ENCODE peak calls at places on chromosomes 1 and 21, in eight cellular contexts. G is prostate gland, D is body of pancreas, O is IMR-90, U is neural progenitor cell, A is Karpas-422, B is hepatocyte, J is left lung. P is an unnamed sample.

GRCh38 chr1:234927312-234927967 is 201.2 kb downstream of the TOMM20 start:
- DNase-seq in G (no peak), D (peak; percentile 10), O (no peak), U (no peak), A (no peak), B (no peak), J (no peak), P (no peak)

GRCh38 chr1:26959722-26960624 is at the start of gene KDF1:
- DNase-seq in G (peak; percentile 87), D (peak; percentile 92), O (no peak), U (peak; percentile 69), A (no peak), B (peak; percentile 94), J (peak; percentile 93), P (no peak)

GRCh38 chr1:39183503-39184353 is 20.8 kb upstream of the MACF1 start:
- DNase-seq in G (peak; percentile 81), D (peak; percentile 66), O (peak; percentile 74), U (no peak), A (peak; percentile 59), B (peak; percentile 89), J (no peak), P (peak; percentile 22)

GRCh38 chr1:84869750-84870149 is 23.3 kb downstream of the LPAR3 start:
- DNase-seq in G (no peak), D (no peak), O (peak; percentile 39), U (no peak), A (no peak), B (no peak), J (no peak), P (no peak)

GRCh38 chr21:17921579-17922530 is 102.7 kb upstream of the C21orf91 start:
- DNase-seq in G (peak; percentile 15), D (peak; percentile 62), O (peak; percentile 65), U (no peak), A (no peak), B (peak; percentile 38), J (no peak), P (no peak)

GRCh38 chr1:113391643-113392271 is 1.4 kb downstream of the MAGI3 start:
- DNase-seq in G (peak; percentile 43), D (peak; percentile 53), O (no peak), U (peak; percentile 21), A (no peak), B (peak; percentile 38), J (no peak), P (no peak)

GRCh38 chr21:31656199-31657095 is 3.0 kb upstream of the SOD1 start:
- DNase-seq in G (no peak), D (no peak), O (peak; percentile 47), U (no peak), A (no peak), B (no peak), J (no peak), P (no peak)

GRCh38 chr1:58895559-58896135 is 111.8 kb upstream of the JUN start:
- DNase-seq in G (no peak), D (no peak), O (peak; percentile 22), U (no peak), A (no peak), B (no peak), J (peak; percentile 78), P (no peak)

GRCh38 chr1:94382163-94382562 is 36.0 kb upstream of the ABCD3 start:
- DNase-seq in G (peak; percentile 83), D (peak; percentile 88), O (no peak), U (no peak), A (no peak), B (no peak), J (no peak), P (no peak)

GRCh38 chr1:153626929-153627796 is at the start of gene S100A13:
- DNase-seq in G (peak; percentile 43), D (peak; percentile 86), O (peak; percentile 96), U (peak; percentile 97), A (peak; percentile 97), B (peak; percentile 91), J (no peak), P (no peak)

GRCh38 chr21:31667141-31667540 is 7.6 kb downstream of the SOD1 start:
- DNase-seq in G (no peak), D (no peak), O (no peak), U (no peak), A (no peak), B (no peak), J (no peak), P (no peak)

GRCh38 chr1:109239580-109240068 is 9.7 kb upstream of the CELSR2 start:
- DNase-seq in G (no peak), D (peak; percentile 50), O (peak; percentile 46), U (peak; percentile 78), A (peak; percentile 85), B (peak; percentile 63), J (peak; percentile 23), P (no peak)

GRCh38 chr21:44891631-44892031 is 18.1 kb upstream of the PTTG1IP start:
- DNase-seq in G (no peak), D (no peak), O (no peak), U (no peak), A (no peak), B (no peak), J (peak; percentile 78), P (no peak)

GRCh38 chr1:87331319-87332269 is 2.9 kb downstream of the LMO4 start:
- DNase-seq in G (peak; percentile 79), D (peak; percentile 79), O (peak; percentile 60), U (peak; percentile 92), A (peak; percentile 59), B (peak; percentile 87), J (peak; percentile 94), P (no peak)

GRCh38 chr1:222288056-222288455 is 259.8 kb downstream of the HHIPL2 start:
- DNase-seq in G (no peak), D (no peak), O (peak; percentile 45), U (no peak), A (peak; percentile 51), B (peak; percentile 43), J (no peak), P (no peak)

GRCh38 chr1:43270421-43271095 is 775 bp downstream of the TMEM125 start:
- DNase-seq in G (peak; percentile 86), D (peak; percentile 96), O (no peak), U (peak; percentile 69), A (no peak), B (peak; percentile 91), J (peak; percentile 90), P (no peak)

GRCh38 chr1:40930174-40930573 is 49.3 kb upstream of the CTPS1 start:
- DNase-seq in G (peak; percentile 77), D (peak; percentile 82), O (no peak), U (no peak), A (no peak), B (no peak), J (no peak), P (no peak)

GRCh38 chr1:154483941-154484803 is 17.8 kb upstream of the TDRD10 start:
- DNase-seq in G (no peak), D (peak; percentile 52), O (peak; percentile 86), U (no peak), A (no peak), B (peak; percentile 28), J (peak; percentile 75), P (no peak)

GRCh38 chr1:245671966-245672767 is 517.4 kb downstream of the KIF26B start:
- DNase-seq in G (no peak), D (no peak), O (no peak), U (no peak), A (peak; percentile 55), B (no peak), J (no peak), P (no peak)

GRCh38 chr1:5559078-5559477 is 433.1 kb downstream of the NPHP4 start:
- DNase-seq in G (no peak), D (no peak), O (no peak), U (no peak), A (no peak), B (no peak), J (no peak), P (no peak)

GRCh38 chr1:177914603-177915002 is 55.3 kb downstream of the SEC16B start:
- DNase-seq in G (no peak), D (no peak), O (peak; percentile 41), U (no peak), A (no peak), B (no peak), J (no peak), P (no peak)

GRCh38 chr1:29002792-29003191 is 88.4 kb downstream of the EPB41 start:
- DNase-seq in G (no peak), D (no peak), O (no peak), U (no peak), A (no peak), B (no peak), J (no peak), P (no peak)

GRCh38 chr1:94384485-94385353 is 33.5 kb upstream of the ABCD3 start:
- DNase-seq in G (no peak), D (peak; percentile 34), O (no peak), U (peak; percentile 2), A (no peak), B (peak; percentile 64), J (no peak), P (no peak)

GRCh38 chr1:228217551-228218344 is 9.9 kb downstream of the OBSCN start:
- DNase-seq in G (no peak), D (no peak), O (no peak), U (no peak), A (no peak), B (no peak), J (no peak), P (no peak)
- H3K4me1 ChIP-seq in G (no peaks in the 10 kb centered on the region), D (peaks cover 16% of the 10 kb centered on the region), O (peaks cover 8% of the 10 kb centered on the region), U (no peaks in the 10 kb centered on the region), A (peaks cover 9% of the 10 kb centered on the region), B (peaks cover 5% of the 10 kb centered on the region), J (no peaks in the 10 kb centered on the region), P (peaks cover 31% of the 10 kb centered on the region)

GRCh38 chr1:111407297-111407696 is 20.2 kb downstream of the OVGP1 start:
- DNase-seq in G (no peak), D (no peak), O (no peak), U (no peak), A (no peak), B (no peak), J (no peak), P (no peak)
- H3K4me1 ChIP-seq in G (no peaks in the 10 kb centered on the region), D (no peaks in the 10 kb centered on the region), O (no peaks in the 10 kb centered on the region), U (peaks cover 4% of the 10 kb centered on the region), A (peaks cover 32% of the 10 kb centered on the region), B (no peaks in the 10 kb centered on the region), J (no peaks in the 10 kb centered on the region), P (no peaks in the 10 kb centered on the region)

GRCh38 chr1:203796223-203796747 is 862 bp downstream of the ZBED6 start:
- DNase-seq in G (no peak), D (peak; percentile 19), O (peak; percentile 26), U (no peak), A (peak; percentile 79), B (peak; percentile 43), J (no peak), P (no peak)

GRCh38 chr1:203794764-203795381 is 550 bp upstream of the ZBED6 start:
- DNase-seq in G (no peak), D (no peak), O (no peak), U (no peak), A (no peak), B (no peak), J (no peak), P (no peak)

GRCh38 chr1:203797948-203798347 is 2.5 kb downstream of the ZBED6 start:
- DNase-seq in G (no peak), D (peak; percentile 31), O (no peak), U (no peak), A (no peak), B (peak; percentile 27), J (no peak), P (no peak)

GRCh38 chr1:203797216-203797615 is 1.8 kb downstream of the ZBED6 start:
- DNase-seq in G (no peak), D (no peak), O (no peak), U (no peak), A (no peak), B (no peak), J (no peak), P (no peak)

GRCh38 chr1:203795382-203796222 is at the start of the genes ZBED6 and ZC3H11A:
- DNase-seq in G (peak; percentile 98), D (peak; percentile 99), O (peak; percentile 98), U (peak; percentile 99), A (peak; percentile 99), B (peak; percentile 99), J (peak; percentile 100), P (peak; percentile 98)
- H3K4me1 ChIP-seq in G (peaks cover 8% of the 10 kb centered on the region), D (peaks cover 47% of the 10 kb centered on the region), O (peaks cover 12% of the 10 kb centered on the region), U (peaks cover 11% of the 10 kb centered on the region), A (peaks cover 13% of the 10 kb centered on the region), B (peaks cover 17% of the 10 kb centered on the region), J (peaks cover 20% of the 10 kb centered on the region), P (peaks cover 33% of the 10 kb centered on the region)

GRCh38 chr1:228405200-228405978 is 1.2 kb downstream of the TRIM11 start:
- DNase-seq in G (no peak), D (no peak), O (peak; percentile 20), U (peak; percentile 34), A (peak; percentile 46), B (no peak), J (peak; percentile 32), P (no peak)
- H3K4me1 ChIP-seq in G (peaks cover 16% of the 10 kb centered on the region), D (peaks cover 37% of the 10 kb centered on the region), O (peaks cover 17% of the 10 kb centered on the region), U (peaks cover 21% of the 10 kb centered on the region), A (peaks cover 23% of the 10 kb centered on the region), B (peaks cover 18% of the 10 kb centered on the region), J (peaks cover 23% of the 10 kb centered on the region), P (peaks cover 84% of the 10 kb centered on the region)

P was measured in esophagus squamous epithelium.